ENCODE peak calls at places on chromosomes 5 and 9, in ten cellular contexts. R is lower leg skin; G is NCI-H460; Z is endothelial cell; S is RWPE1; T is DMS53; A is iPS-NIHi11; K is HuH-7.5; H is activated naive CD8-positive, alpha-beta T cell treated with anti-CD3 and anti-CD28 coated beads, Interleukin-2, amount 50 U/mL, for 24 hours; F is aorta. B is an unnamed sample.

GRCh38 chr5:126422994-126423788 is at the start of gene GRAMD2B:
- DNase-seq in R (peak; percentile 85), G (no peak), Z (peak; percentile 84), S (peak; percentile 90), T (peak; percentile 96), A (peak; percentile 87), K (no peak), H (peak; percentile 67), F (peak; percentile 92), B (peak; percentile 75)

GRCh38 chr5:91420879-91421278 is 37.8 kb upstream of the ARRDC3 start:
- DNase-seq in R (no peak), G (no peak), Z (no peak), S (no peak), T (no peak), A (no peak), K (no peak), H (no peak), F (no peak), B (no peak)

GRCh38 chr5:140321796-140322195 is 18.9 kb upstream of the PFDN1 start:
- DNase-seq in R (peak; percentile 62), G (no peak), Z (no peak), S (no peak), T (no peak), A (no peak), K (no peak), H (no peak), F (peak; percentile 85), B (no peak)

GRCh38 chr5:175347931-175348330 is 96.1 kb downstream of the DRD1 start:
- DNase-seq in R (no peak), G (no peak), Z (no peak), S (no peak), T (no peak), A (no peak), K (no peak), H (no peak), F (no peak), B (no peak)

GRCh38 chr5:134111741-134112647 is 2.5 kb upstream of the TCF7 start:
- DNase-seq in R (no peak), G (no peak), Z (no peak), S (no peak), T (peak; percentile 35), A (no peak), K (no peak), H (no peak), F (no peak), B (peak; percentile 66)

GRCh38 chr5:149441986-149442385 is 62.9 kb upstream of the IL17B start:
- DNase-seq in R (no peak), G (no peak), Z (no peak), S (peak; percentile 74), T (no peak), A (no peak), K (no peak), H (no peak), F (no peak), B (no peak)

GRCh38 chr5:154477382-154478223 is 424 bp downstream of the HAND1 start:
- DNase-seq in R (no peak), G (no peak), Z (no peak), S (peak; percentile 26), T (peak; percentile 80), A (no peak), K (no peak), H (peak; percentile 12), F (peak; percentile 55), B (no peak)

GRCh38 chr9:107809859-107810492 is 320.4 kb upstream of the KLF4 start:
- DNase-seq in R (no peak), G (no peak), Z (no peak), S (peak; percentile 87), T (peak; percentile 39), A (no peak), K (no peak), H (no peak), F (no peak), B (no peak)

GRCh38 chr9:116087751-116088194 is 65.8 kb upstream of the PAPPA start:
- DNase-seq in R (no peak), G (peak; percentile 36), Z (no peak), S (peak; percentile 46), T (peak; percentile 31), A (no peak), K (no peak), H (no peak), F (no peak), B (no peak)

GRCh38 chr9:133961226-133962165 is 30.6 kb downstream of the VAV2 start:
- DNase-seq in R (no peak), G (no peak), Z (no peak), S (no peak), T (no peak), A (no peak), K (no peak), H (no peak), F (peak; percentile 27), B (no peak)

GRCh38 chr9:119368681-119369581 is at the start of gene BRINP1:
- DNase-seq in R (no peak), G (no peak), Z (peak; percentile 56), S (peak; percentile 19), T (peak; percentile 92), A (peak; percentile 70), K (no peak), H (no peak), F (peak; percentile 61), B (no peak)

GRCh38 chr9:38311382-38312270 is 80.9 kb upstream of the ALDH1B1 start:
- DNase-seq in R (no peak), G (no peak), Z (no peak), S (no peak), T (peak; percentile 92), A (peak; percentile 61), K (no peak), H (no peak), F (peak; percentile 69), B (no peak)

GRCh38 chr9:116154976-116155699 is 1.5 kb downstream of the PAPPA start:
- DNase-seq in R (no peak), G (no peak), Z (no peak), S (no peak), T (peak; percentile 40), A (no peak), K (no peak), H (no peak), F (peak; percentile 55), B (no peak)

GRCh38 chr9:115099891-115100290 is 18.1 kb downstream of the TNC start:
- DNase-seq in R (no peak), G (no peak), Z (peak; percentile 28), S (no peak), T (no peak), A (peak; percentile 49), K (no peak), H (no peak), F (peak; percentile 55), B (no peak)

GRCh38 chr5:17305964-17306725 is 88.7 kb downstream of the BASP1 start:
- DNase-seq in R (peak; percentile 43), G (peak; percentile 99), Z (no peak), S (peak; percentile 34), T (no peak), A (no peak), K (no peak), H (no peak), F (peak; percentile 79), B (no peak)

GRCh38 chr5:121174351-121174750 is 677.3 kb upstream of the FTMT start:
- DNase-seq in R (no peak), G (no peak), Z (no peak), S (no peak), T (no peak), A (no peak), K (no peak), H (no peak), F (no peak), B (no peak)

GRCh38 chr5:146447734-146448380 is 724 bp downstream of the TCERG1 start:
- DNase-seq in R (no peak), G (peak; percentile 17), Z (no peak), S (peak; percentile 33), T (peak; percentile 72), A (no peak), K (no peak), H (peak; percentile 51), F (no peak), B (peak; percentile 39)

GRCh38 chr5:65128226-65128625 is 353.5 kb downstream of the ADAMTS6 start:
- DNase-seq in R (no peak), G (no peak), Z (no peak), S (no peak), T (no peak), A (peak; percentile 29), K (no peak), H (no peak), F (no peak), B (no peak)

GRCh38 chr9:136385015-136385414 is 11.5 kb upstream of the CARD9 start:
- DNase-seq in R (no peak), G (no peak), Z (no peak), S (no peak), T (no peak), A (no peak), K (no peak), H (no peak), F (no peak), B (peak; percentile 54)

GRCh38 chr5:178370102-178370501 is 137.5 kb upstream of the PHYKPL start:
- DNase-seq in R (no peak), G (no peak), Z (no peak), S (no peak), T (no peak), A (no peak), K (no peak), H (no peak), F (no peak), B (no peak)

GRCh38 chr9:76567086-76567485 is 108.1 kb downstream of the GCNT1 start:
- DNase-seq in R (no peak), G (no peak), Z (no peak), S (no peak), T (no peak), A (no peak), K (no peak), H (no peak), F (no peak), B (no peak)

GRCh38 chr9:138010861-138011260 is 133.3 kb downstream of the CACNA1B start:
- DNase-seq in R (no peak), G (no peak), Z (no peak), S (no peak), T (no peak), A (no peak), K (no peak), H (no peak), F (no peak), B (no peak)

GRCh38 chr9:16704096-16704488 is 166.4 kb downstream of the BNC2 start:
- DNase-seq in R (no peak), G (no peak), Z (no peak), S (no peak), T (no peak), A (no peak), K (no peak), H (no peak), F (no peak), B (no peak)

GRCh38 chr9:116749176-116749575 is 62.1 kb downstream of the TRIM32 start:
- DNase-seq in R (no peak), G (no peak), Z (no peak), S (no peak), T (no peak), A (no peak), K (no peak), H (no peak), F (no peak), B (no peak)

GRCh38 chr5:55897905-55898304 is 46.7 kb downstream of the IL31RA start:
- DNase-seq in R (peak; percentile 69), G (no peak), Z (no peak), S (no peak), T (no peak), A (no peak), K (no peak), H (peak; percentile 39), F (peak; percentile 59), B (peak; percentile 25)

GRCh38 chr9:93119953-93120845 is 13.9 kb downstream of the NINJ1 start:
- DNase-seq in R (peak; percentile 88), G (peak; percentile 95), Z (no peak), S (peak; percentile 98), T (peak; percentile 67), A (peak; percentile 82), K (no peak), H (peak; percentile 54), F (peak; percentile 98), B (no peak)

GRCh38 chr5:89117131-89117644 is 234.2 kb upstream of the MEF2C start:
- DNase-seq in R (no peak), G (no peak), Z (no peak), S (peak; percentile 5), T (no peak), A (no peak), K (no peak), H (no peak), F (no peak), B (no peak)

GRCh38 chr5:60810438-60811085 is 33.5 kb downstream of the ELOVL7 start:
- DNase-seq in R (no peak), G (peak; percentile 14), Z (no peak), S (peak; percentile 76), T (no peak), A (no peak), K (peak; percentile 28), H (no peak), F (no peak), B (no peak)

B was measured in T-helper 2 cell treated with Interferon-gamma antibody and Interleukin-4, amounts not matched to agents 5 μg/mL and 100 μg/mL, for 36 hours.